ENCODE peak calls at places on chromosomes 7 and 10, in seven cellular contexts. V is fibroblast of lung, R is ovary, C is A549, L is nephron progenitor cell, E is GM20000, S is cardiac muscle cell. D is an unnamed sample.

GRCh38 chr10:12041766-12042408 is 722 bp downstream of the UPF2 start:
- DNase-seq in V (peak), R (no peak), C (peak), L (peak), E (peak), S (peak), D (no peak)

GRCh38 chr7:127017196-127017595 is 235.5 kb downstream of the GRM8 start:
- DNase-seq in V (no peak), R (no peak), C (no peak), L (no peak), E (no peak), S (no peak), D (no peak)

GRCh38 chr10:122290334-122290733 is 19.2 kb downstream of the BTBD16 start:
- DNase-seq in V (no peak), R (no peak), C (no peak), L (no peak), E (no peak), S (no peak), D (no peak)

GRCh38 chr10:3133948-3134347 is 38.6 kb downstream of the PITRM1 start:
- DNase-seq in V (no peak), R (no peak), C (no peak), L (no peak), E (no peak), S (no peak), D (no peak)

GRCh38 chr10:43111921-43112607 is 26.2 kb upstream of the CSGALNACT2 start:
- DNase-seq in V (no peak), R (no peak), C (no peak), L (no peak), E (no peak), S (no peak), D (no peak)

GRCh38 chr10:14732146-14732545 is 42.6 kb downstream of the FAM107B start:
- DNase-seq in V (no peak), R (no peak), C (no peak), L (no peak), E (no peak), S (no peak), D (no peak)

GRCh38 chr7:37510043-37510634 is 61.5 kb upstream of the ELMO1 start:
- DNase-seq in V (no peak), R (no peak), C (no peak), L (no peak), E (peak), S (peak), D (no peak)

GRCh38 chr7:57399972-57400371 is 50.0 kb upstream of the ZNF716 start:
- DNase-seq in V (no peak), R (no peak), C (no peak), L (no peak), E (no peak), S (no peak), D (no peak)

GRCh38 chr10:5528989-5529701 is 4.4 kb downstream of the CALML3 start:
- DNase-seq in V (no peak), R (no peak), C (no peak), L (no peak), E (no peak), S (no peak), D (no peak)

DNA sequence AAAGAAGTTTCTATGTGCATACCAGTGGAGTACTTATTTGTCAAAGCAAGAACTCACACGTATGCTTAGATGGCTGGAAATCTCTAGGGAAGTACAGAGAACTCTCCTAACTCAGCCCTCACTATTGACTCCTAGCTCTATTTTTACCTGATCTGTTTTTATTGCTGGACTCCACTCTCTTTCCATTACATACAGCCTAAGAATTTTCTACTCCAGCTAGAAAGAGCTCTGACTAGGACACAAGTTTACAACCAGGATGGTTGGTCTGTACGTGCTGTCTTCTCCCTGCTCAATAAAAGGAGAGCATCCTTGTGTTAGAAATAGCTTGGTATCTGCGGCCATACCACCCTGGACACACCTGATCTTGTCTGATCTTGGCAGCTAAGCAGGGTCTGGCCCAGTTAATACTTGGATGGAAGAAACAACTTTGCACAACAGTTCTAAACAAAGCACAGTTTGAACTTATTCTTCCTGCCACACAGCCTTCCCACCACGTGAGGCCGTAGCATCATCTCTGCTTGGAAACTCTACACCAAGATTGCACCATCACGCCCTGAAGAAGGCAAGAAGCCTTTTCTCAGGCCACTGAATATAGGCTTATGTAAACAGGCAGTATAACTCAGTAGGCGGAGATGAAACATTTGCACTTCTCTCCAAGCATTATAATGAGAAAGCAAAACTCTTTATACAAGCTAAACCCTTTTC is 50.7 kb downstream of the KCNMA1 start:
- DNase-seq in V (peak), R (no peak), C (peak), L (no peak), E (no peak), S (peak), D (no peak)
- TF ChIP-seq CTCF in V (peak), R (no peak), C (no peak), L (no peak), E (no peak), S (no peak), D (no peak)

DNA sequence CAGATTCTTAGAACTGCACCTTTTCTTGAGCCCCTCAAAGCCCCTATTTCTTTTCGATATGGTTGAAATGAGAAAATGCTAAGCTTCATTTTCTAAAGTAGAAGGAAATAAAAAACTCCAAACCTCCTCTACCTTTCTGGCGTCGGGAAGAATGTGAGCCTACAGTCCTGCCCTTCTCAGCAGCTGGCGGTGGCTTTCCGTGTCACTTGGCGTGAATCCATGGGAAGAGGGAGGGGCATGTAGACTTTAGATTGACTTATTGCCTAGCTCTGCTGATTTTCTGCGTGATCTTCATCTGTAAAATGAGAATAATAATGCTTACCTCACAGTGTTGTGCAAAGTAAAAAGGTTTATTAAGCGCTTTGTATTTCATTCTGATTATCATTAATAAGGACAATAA is 35.0 kb downstream of the PRR15 start:
- DNase-seq in V (no peak), R (no peak), C (no peak), L (no peak), E (no peak), S (no peak), D (no peak)
- TF ChIP-seq CTCF in V (no peak), R (no peak), C (no peak), L (no peak), E (no peak), S (no peak), D (no peak)

GRCh38 chr10:75638752-75639151 is 207.3 kb downstream of the LRMDA start:
- DNase-seq in V (no peak), R (no peak), C (no peak), L (no peak), E (no peak), S (no peak), D (no peak)

GRCh38 chr10:75632750-75633462 is 201.5 kb downstream of the LRMDA start:
- DNase-seq in V (no peak), R (no peak), C (no peak), L (peak), E (no peak), S (peak), D (no peak)

GRCh38 chr10:75633568-75633967 is 202.1 kb downstream of the LRMDA start:
- DNase-seq in V (no peak), R (no peak), C (no peak), L (no peak), E (no peak), S (no peak), D (no peak)

GRCh38 chr10:75630746-75631145 is 199.3 kb downstream of the LRMDA start:
- DNase-seq in V (no peak), R (no peak), C (no peak), L (no peak), E (no peak), S (no peak), D (no peak)

DNA sequence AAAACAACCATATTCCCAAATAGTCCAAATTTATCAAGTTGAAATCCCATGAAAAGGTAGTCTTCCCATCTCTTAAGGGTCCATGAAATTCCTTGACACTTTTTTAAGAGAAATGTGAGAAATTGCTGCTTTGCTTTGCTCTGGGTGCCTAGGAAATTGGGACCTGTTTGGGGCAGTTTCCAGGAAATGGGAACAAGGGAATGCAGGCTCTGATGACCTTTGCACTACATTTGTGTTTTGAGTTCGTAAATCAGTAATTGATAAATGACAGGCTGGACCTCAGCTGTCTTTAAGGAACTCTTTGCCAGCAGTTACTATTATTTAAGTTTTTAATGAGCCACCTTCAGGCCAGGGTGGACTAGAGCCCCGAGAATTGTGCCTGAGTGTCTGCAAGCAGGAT is 203.5 kb downstream of the LRMDA start:
- DNase-seq in V (no peak), R (no peak), C (no peak), L (no peak), E (no peak), S (no peak), D (no peak)
- TF ChIP-seq CTCF in V (no peak), R (no peak), C (no peak), L (no peak), E (no peak), S (no peak), D (no peak)

GRCh38 chr10:69864321-69864720 is 62.6 kb downstream of the COL13A1 start:
- DNase-seq in V (peak), R (no peak), C (peak), L (no peak), E (no peak), S (peak), D (no peak)

GRCh38 chr10:69863580-69863979 is 61.9 kb downstream of the COL13A1 start:
- DNase-seq in V (peak), R (no peak), C (no peak), L (no peak), E (no peak), S (no peak), D (no peak)

GRCh38 chr10:69862882-69863530 is 61.3 kb downstream of the COL13A1 start:
- DNase-seq in V (no peak), R (no peak), C (no peak), L (no peak), E (no peak), S (no peak), D (no peak)

GRCh38 chr10:69860290-69860689 is 58.6 kb downstream of the COL13A1 start:
- DNase-seq in V (no peak), R (no peak), C (no peak), L (no peak), E (no peak), S (no peak), D (no peak)

DNA sequence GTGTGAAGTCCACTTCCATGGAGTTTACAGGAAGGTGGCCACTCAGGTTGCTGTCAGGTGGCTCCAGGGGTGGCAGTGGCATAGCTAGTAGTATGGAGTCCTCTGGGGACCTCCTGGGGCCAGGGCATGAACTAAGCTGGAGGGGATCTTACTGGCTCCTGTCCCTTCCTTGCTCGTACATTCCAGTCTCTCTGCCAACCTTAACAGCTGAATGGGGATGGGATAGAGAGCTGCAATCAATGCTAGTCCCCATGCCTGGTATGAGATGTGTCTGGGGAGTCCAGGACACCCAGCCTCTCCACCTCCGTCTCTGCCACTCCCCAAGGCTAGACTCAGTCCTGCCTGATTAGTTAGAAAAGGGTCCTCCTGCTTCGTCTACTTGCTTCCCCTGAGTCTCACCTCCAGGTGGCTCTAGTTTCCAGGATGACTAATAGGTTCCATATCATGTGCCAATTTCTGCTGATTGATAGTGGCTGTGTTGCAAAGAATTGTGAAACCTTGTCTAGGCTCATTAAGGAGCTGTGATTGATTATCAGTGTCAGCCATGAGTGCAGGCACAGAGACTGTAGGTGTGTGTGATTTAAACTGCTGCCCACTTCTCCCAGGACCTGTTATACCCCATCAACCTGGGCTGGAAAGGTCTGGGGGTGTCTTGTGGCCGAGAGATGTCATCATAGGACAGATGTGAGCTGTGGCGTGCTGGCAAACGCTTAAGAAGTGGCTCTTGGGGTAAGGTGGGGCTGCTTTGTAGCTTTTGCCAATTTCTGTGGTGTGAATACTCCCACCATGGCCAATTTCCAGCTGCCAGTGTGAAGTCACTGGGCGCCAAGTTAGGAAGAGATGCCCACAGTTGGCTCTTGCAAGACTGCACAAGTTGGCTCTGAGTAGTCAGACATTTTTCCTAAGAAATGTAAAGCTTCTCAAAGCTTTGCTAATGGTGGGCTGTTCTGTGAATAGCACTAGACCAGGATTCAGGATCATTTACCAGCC is 59.8 kb downstream of the COL13A1 start:
- DNase-seq in V (peak), R (no peak), C (peak), L (no peak), E (no peak), S (peak), D (no peak)
- TF ChIP-seq CTCF in V (peak), R (no peak), C (peak), L (no peak), E (no peak), S (peak), D (no peak)

GRCh38 chr7:3575753-3576531 is 274.9 kb downstream of the SDK1 start:
- DNase-seq in V (no peak), R (no peak), C (no peak), L (no peak), E (no peak), S (no peak), D (no peak)
- TF ChIP-seq CTCF in V (no peak), R (no peak), C (no peak), L (no peak), E (no peak), S (no peak), D (no peak)

GRCh38 chr7:4734587-4735365 is 40.6 kb upstream of the AP5Z1 start:
- DNase-seq in V (no peak), R (no peak), C (no peak), L (no peak), E (no peak), S (no peak), D (no peak)

GRCh38 chr7:4733936-4734528 is 41.4 kb upstream of the AP5Z1 start:
- DNase-seq in V (peak), R (no peak), C (no peak), L (no peak), E (no peak), S (no peak), D (no peak)

GRCh38 chr7:4738711-4739527 is 36.5 kb upstream of the AP5Z1 start:
- DNase-seq in V (peak), R (no peak), C (peak), L (peak), E (no peak), S (peak), D (no peak)

GRCh38 chr7:4739528-4739992 is 35.9 kb upstream of the AP5Z1 start:
- DNase-seq in V (peak), R (no peak), C (peak), L (no peak), E (no peak), S (peak), D (no peak)

GRCh38 chr7:4737300-4737699 is 38.1 kb upstream of the AP5Z1 start:
- DNase-seq in V (no peak), R (no peak), C (no peak), L (no peak), E (no peak), S (no peak), D (no peak)
- TF ChIP-seq CTCF in V (no peak), R (no peak), C (no peak), L (no peak), E (no peak), S (no peak), D (no peak)

GRCh38 chr10:116621934-116622655 is 1.3 kb downstream of the PNLIPRP2 start:
- DNase-seq in V (no peak), R (no peak), C (no peak), L (no peak), E (no peak), S (no peak), D (no peak)

GRCh38 chr10:116621476-116621875 is 723 bp downstream of the PNLIPRP2 start:
- DNase-seq in V (no peak), R (no peak), C (no peak), L (no peak), E (no peak), S (no peak), D (no peak)

GRCh38 chr10:116615199-116615776 is 5.5 kb upstream of the PNLIPRP2 start:
- DNase-seq in V (no peak), R (no peak), C (no peak), L (no peak), E (no peak), S (no peak), D (no peak)

GRCh38 chr10:116625845-116626244 is 5.1 kb downstream of the PNLIPRP2 start:
- DNase-seq in V (no peak), R (no peak), C (no peak), L (no peak), E (no peak), S (no peak), D (no peak)

GRCh38 chr10:116620423-116621400 is at the start of gene PNLIPRP2:
- DNase-seq in V (no peak), R (no peak), C (no peak), L (no peak), E (no peak), S (no peak), D (no peak)
- TF ChIP-seq CTCF in V (no peak), R (no peak), C (no peak), L (no peak), E (no peak), S (no peak), D (no peak)

GRCh38 chr10:102220612-102221011 is 5.5 kb upstream of the ELOVL3 start:
- DNase-seq in V (no peak), R (no peak), C (no peak), L (no peak), E (no peak), S (no peak), D (no peak)
- TF ChIP-seq CTCF in V (no peak), R (no peak), C (no peak), L (no peak), E (no peak), S (no peak), D (no peak)

D was measured in natural killer cell.